ENCODE peak calls at places on chromosomes 7 and 10, in four cellular contexts. G is CD8-positive, alpha-beta memory T cell; O is brain microvascular endothelial cell; X is aorta. U is an unnamed sample.

GRCh38 chr7:98303906-98304305 is 22.4 kb downstream of the BRI3 start:
- DNase-seq in G (no peak), O (no peak), X (no peak), U (no peak)

GRCh38 chr10:124041684-124042445 is 51.5 kb downstream of the CHST15 start:
- DNase-seq in G (no peak), O (no peak), X (no peak), U (no peak)

GRCh38 chr7:149635561-149636329 is 137.6 kb downstream of the ZNF467 start:
- DNase-seq in G (no peak), O (no peak), X (no peak), U (no peak)

GRCh38 chr10:132722391-132722790 is 63.6 kb downstream of the NKX6-2 start:
- DNase-seq in G (no peak), O (no peak), X (no peak), U (no peak)

GRCh38 chr10:17586741-17587720 is 30.1 kb downstream of the HACD1 start:
- DNase-seq in G (no peak), O (peak; percentile 14), X (no peak), U (peak; percentile 31)

GRCh38 chr10:122206471-122207065 is 64.5 kb upstream of the BTBD16 start:
- DNase-seq in G (no peak), O (peak; percentile 24), X (no peak), U (no peak)

GRCh38 chr7:78568690-78569089 is 770.1 kb downstream of the PHTF2 start:
- DNase-seq in G (no peak), O (no peak), X (no peak), U (no peak)

GRCh38 chr7:116421298-116421697 is 78.2 kb upstream of the CAV2 start:
- DNase-seq in G (no peak), O (no peak), X (no peak), U (no peak)

GRCh38 chr7:142568430-142569097 is 180.7 kb upstream of the PRSS1 start:
- DNase-seq in G (no peak), O (peak; percentile 88), X (no peak), U (no peak)

GRCh38 chr10:87781545-87781944 is 36.5 kb downstream of the ATAD1 start:
- DNase-seq in G (no peak), O (no peak), X (no peak), U (no peak)

GRCh38 chr7:92685146-92686042 is 95.2 kb upstream of the FAM133B start:
- DNase-seq in G (peak; percentile 52), O (no peak), X (no peak), U (peak; percentile 80)

GRCh38 chr10:120940299-120940900 is 89.2 kb downstream of the WDR11 start:
- DNase-seq in G (no peak), O (no peak), X (no peak), U (no peak)

GRCh38 chr7:129772646-129773280 is 161.2 kb downstream of the NRF1 start:
- DNase-seq in G (no peak), O (no peak), X (no peak), U (no peak)

GRCh38 chr7:1713502-1714484 is 43.7 kb downstream of the ELFN1 start:
- DNase-seq in G (no peak), O (no peak), X (no peak), U (no peak)

GRCh38 chr10:1643161-1643910 is 94.0 kb downstream of the ADARB2 start:
- DNase-seq in G (no peak), O (no peak), X (no peak), U (peak; percentile 17)

GRCh38 chr7:17054206-17054605 is 172.4 kb upstream of the AGR3 start:
- DNase-seq in G (no peak), O (no peak), X (no peak), U (no peak)

GRCh38 chr10:129288940-129289468 is 178.0 kb upstream of the MGMT start:
- DNase-seq in G (no peak), O (no peak), X (no peak), U (no peak)

GRCh38 chr10:122013311-122013780 is 24.4 kb downstream of the TACC2 start:
- DNase-seq in G (no peak), O (no peak), X (no peak), U (no peak)

GRCh38 chr10:71372882-71373495 is 23.7 kb upstream of the CDH23 start:
- DNase-seq in G (no peak), O (no peak), X (peak; percentile 57), U (no peak)

GRCh38 chr10:62424026-62424425 is 49.9 kb downstream of the ZNF365 start:
- DNase-seq in G (no peak), O (no peak), X (no peak), U (peak; percentile 3)

GRCh38 chr10:15037691-15038090 is 6.1 kb upstream of the OLAH start:
- DNase-seq in G (no peak), O (no peak), X (no peak), U (no peak)

GRCh38 chr7:16905300-16906044 is 23.7 kb upstream of the AGR3 start:
- DNase-seq in G (no peak), O (peak; percentile 61), X (no peak), U (no peak)

GRCh38 chr10:133405844-133406527 is 12.0 kb downstream of the MTG1 start:
- DNase-seq in G (no peak), O (no peak), X (no peak), U (no peak)

GRCh38 chr7:130865408-130866236 is 131.6 kb upstream of the KLF14 start:
- DNase-seq in G (no peak), O (no peak), X (no peak), U (peak; percentile 45)

GRCh38 chr7:148962823-148963582 is 65.3 kb downstream of the PDIA4 start:
- DNase-seq in G (peak; percentile 68), O (peak; percentile 51), X (peak; percentile 79), U (peak; percentile 64)

GRCh38 chr10:123645615-123646014 is 20.5 kb upstream of the GPR26 start:
- DNase-seq in G (no peak), O (no peak), X (no peak), U (no peak)

GRCh38 chr7:19834566-19834965 is 61.1 kb upstream of the TMEM196 start:
- DNase-seq in G (no peak), O (no peak), X (no peak), U (no peak)

GRCh38 chr7:92833766-92834605 is 2.4 kb downstream of the CDK6 start:
- DNase-seq in G (peak; percentile 66), O (peak; percentile 80), X (peak; percentile 90), U (peak; percentile 83)

GRCh38 chr10:54026340-54026739 is 774.7 kb downstream of the PCDH15 start:
- DNase-seq in G (no peak), O (no peak), X (no peak), U (no peak)

GRCh38 chr7:1362301-1362700 is 97.0 kb downstream of the MICALL2 start:
- DNase-seq in G (no peak), O (no peak), X (peak; percentile 21), U (no peak)

GRCh38 chr7:81111358-81111757 is 192.5 kb upstream of the SEMA3C start:
- DNase-seq in G (no peak), O (peak; percentile 96), X (no peak), U (no peak)

GRCh38 chr10:126596472-126597016 is 73.9 kb downstream of the C10orf90 start:
- DNase-seq in G (no peak), O (no peak), X (no peak), U (no peak)
- H3K4me3 ChIP-seq in G (no peak overlapping the region), O (no peak overlapping the region), X (no peak overlapping the region), U (no peak overlapping the region)

DNA sequence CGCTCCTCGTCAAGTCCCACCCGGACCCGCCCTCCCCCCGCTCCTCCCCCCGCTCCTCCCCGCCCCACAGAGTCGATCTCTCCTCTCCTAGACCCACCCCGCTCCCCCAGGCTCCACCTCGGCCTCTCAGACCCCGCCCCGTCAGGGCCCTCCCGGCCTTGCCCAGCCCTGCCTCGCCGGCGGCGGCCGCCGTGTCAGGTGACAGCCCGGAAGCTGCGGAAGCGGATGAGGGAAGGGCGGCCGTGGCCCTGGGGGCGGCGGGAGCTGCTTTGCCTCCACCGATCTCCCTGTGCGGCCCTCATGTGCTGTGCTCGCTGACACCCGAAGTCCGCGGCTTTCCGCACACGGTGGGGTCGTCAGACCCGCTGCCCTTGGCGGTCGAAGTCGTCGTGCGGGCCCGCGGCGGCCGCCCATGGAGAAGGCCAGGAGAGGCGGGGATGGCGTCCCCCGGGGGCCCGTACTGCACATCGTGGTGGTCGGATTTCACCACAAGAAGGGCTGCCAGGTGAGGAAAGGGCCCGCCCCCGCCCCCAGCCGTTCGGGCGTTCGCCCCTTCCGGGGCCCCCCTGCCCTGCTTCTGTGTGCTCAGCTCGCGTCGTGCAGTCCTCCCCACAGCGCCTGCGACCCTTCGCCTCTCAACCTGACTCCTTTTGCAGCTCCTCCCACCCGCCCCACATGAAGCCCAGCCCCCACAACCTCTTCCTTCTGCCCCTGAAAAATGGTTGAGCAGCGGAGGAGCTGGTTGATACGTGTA is at the start of gene AVL9:
- DNase-seq in G (peak; percentile 99), O (peak; percentile 94), X (peak; percentile 99), U (peak; percentile 94)
- H3K4me3 ChIP-seq in G (peak within 1 kb of the TSS; percentile 91), O (peak within 1 kb of the TSS; percentile 87), X (peak within 1 kb of the TSS; percentile 93), U (peak within 1 kb of the TSS; percentile 84)

GRCh38 chr10:130898381-130898780 is 413.1 kb downstream of the TCERG1L start:
- DNase-seq in G (no peak), O (no peak), X (no peak), U (no peak)

GRCh38 chr10:130902471-130902870 is 409.1 kb downstream of the TCERG1L start:
- DNase-seq in G (no peak), O (no peak), X (no peak), U (no peak)

GRCh38 chr10:130901311-130902165 is 410.0 kb downstream of the TCERG1L start:
- DNase-seq in G (no peak), O (no peak), X (no peak), U (no peak)

GRCh38 chr10:130899856-130900255 is 411.7 kb downstream of the TCERG1L start:
- DNase-seq in G (no peak), O (no peak), X (no peak), U (no peak)

GRCh38 chr10:130900441-130901160 is 410.9 kb downstream of the TCERG1L start:
- DNase-seq in G (no peak), O (no peak), X (no peak), U (no peak)
- H3K4me3 ChIP-seq in G (no peak overlapping the region), O (no peak overlapping the region), X (no peak overlapping the region), U (no peak overlapping the region)

DNA sequence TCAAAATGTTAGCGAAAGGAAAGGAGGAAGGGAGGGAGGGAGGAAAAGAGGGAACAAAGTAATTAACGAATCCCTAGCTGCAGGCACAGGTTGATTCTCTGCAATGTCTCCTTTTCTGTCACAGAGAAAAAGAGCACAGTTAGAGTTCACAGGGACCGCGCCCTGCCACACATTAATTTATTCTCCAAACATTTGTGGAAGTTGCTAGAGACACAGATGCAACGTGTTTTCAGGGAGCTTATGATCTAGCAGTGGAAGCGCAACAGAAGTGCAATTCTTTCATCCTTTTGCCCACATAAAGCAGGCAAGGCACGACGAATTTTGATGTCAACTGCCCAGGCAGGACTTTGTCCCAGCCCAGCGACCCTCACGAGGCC is 101.6 kb upstream of the ZNF438 start:
- DNase-seq in G (no peak), O (no peak), X (no peak), U (no peak)
- H3K4me3 ChIP-seq in G (peak overlapping the region; percentile 53), O (no peak overlapping the region), X (peak overlapping the region; percentile 43), U (peak overlapping the region; percentile 21)